ENCODE peak calls at places on chromosomes 4 and X, in five cellular contexts. M is NB4; O is stimulated activated CD4-positive, alpha-beta T cell treated with anti-CD3 and anti-CD28 coated beads, Interleukin-4, amount 100 ng/mL, for 1 hour; W is amniotic stem cell; P is ascending aorta. Q is an unnamed sample.

GRCh38 chrX:120457766-120458180 is 11.3 kb downstream of the LAMP2 start:
- DNase-seq in M (peak; percentile 78), O (no peak), W (peak; percentile 24), P (no peak), Q (no peak)

GRCh38 chr4:158094413-158095110 is 78.3 kb downstream of the GASK1B start:
- DNase-seq in M (no peak), O (no peak), W (no peak), P (no peak), Q (no peak)

GRCh38 chr4:120105472-120105871 is 38.8 kb upstream of the MAD2L1 start:
- DNase-seq in M (no peak), O (no peak), W (no peak), P (no peak), Q (no peak)

GRCh38 chr4:140250989-140251552 is 97.1 kb upstream of the MAML3 start:
- DNase-seq in M (peak; percentile 73), O (no peak), W (no peak), P (no peak), Q (no peak)

GRCh38 chrX:123742440-123742839 is 9.6 kb upstream of the THOC2 start:
- DNase-seq in M (no peak), O (no peak), W (no peak), P (no peak), Q (no peak)

GRCh38 chr4:98586231-98586630 is 72.2 kb downstream of the TSPAN5 start:
- DNase-seq in M (no peak), O (no peak), W (no peak), P (no peak), Q (no peak)

GRCh38 chr4:81913427-81913878 is 441.7 kb upstream of the RASGEF1B start:
- DNase-seq in M (peak; percentile 62), O (peak; percentile 45), W (no peak), P (no peak), Q (peak; percentile 76)

GRCh38 chr4:89283226-89283974 is 24.2 kb downstream of the GPRIN3 start:
- DNase-seq in M (no peak), O (no peak), W (no peak), P (no peak), Q (peak; percentile 43)

GRCh38 chr4:73438582-73439215 is 2.7 kb downstream of the AFP start:
- DNase-seq in M (no peak), O (no peak), W (no peak), P (no peak), Q (no peak)

GRCh38 chr4:159655547-159655946 is 552.7 kb downstream of the RAPGEF2 start:
- DNase-seq in M (no peak), O (no peak), W (no peak), P (no peak), Q (no peak)

GRCh38 chrX:119989905-119990408 is 46.4 kb upstream of the NKAP start:
- DNase-seq in M (peak; percentile 36), O (no peak), W (no peak), P (no peak), Q (no peak)

GRCh38 chrX:70969635-70970481 is 39.0 kb upstream of the SLC7A3 start:
- DNase-seq in M (peak; percentile 2), O (no peak), W (no peak), P (no peak), Q (no peak)

GRCh38 chr4:186097386-186097785 is 7.1 kb upstream of the FAM149A start:
- DNase-seq in M (no peak), O (no peak), W (no peak), P (no peak), Q (no peak)

GRCh38 chr4:166091146-166091545 is 218.1 kb downstream of the TLL1 start:
- DNase-seq in M (no peak), O (no peak), W (no peak), P (no peak), Q (no peak)

GRCh38 chr4:102610007-102610406 is 108.8 kb downstream of the NFKB1 start:
- DNase-seq in M (peak; percentile 44), O (no peak), W (no peak), P (no peak), Q (no peak)

GRCh38 chrX:79268788-79269187 is 98.3 kb downstream of the ITM2A start:
- DNase-seq in M (no peak), O (no peak), W (no peak), P (no peak), Q (no peak)

GRCh38 chrX:13646154-13646549 is 6.8 kb upstream of the TCEANC start:
- DNase-seq in M (peak; percentile 53), O (peak; percentile 37), W (peak; percentile 65), P (no peak), Q (peak; percentile 67)

GRCh38 chr4:75653845-75654503 is 19.2 kb downstream of the G3BP2 start:
- DNase-seq in M (no peak), O (no peak), W (no peak), P (no peak), Q (no peak)

GRCh38 chrX:17613979-17614572 is 123.2 kb upstream of the SCML1 start:
- DNase-seq in M (peak; percentile 1), O (no peak), W (no peak), P (no peak), Q (no peak)

GRCh38 chrX:74534569-74535038 is 79.8 kb downstream of the RLIM start:
- DNase-seq in M (peak; percentile 79), O (no peak), W (no peak), P (no peak), Q (no peak)

GRCh38 chrX:133297284-133297683 is 79.1 kb upstream of the TFDP3 start:
- DNase-seq in M (no peak), O (no peak), W (peak; percentile 44), P (no peak), Q (no peak)

GRCh38 chr4:68463796-68464195 is 16.5 kb downstream of the TMPRSS11E start:
- DNase-seq in M (no peak), O (no peak), W (no peak), P (no peak), Q (no peak)

GRCh38 chrX:41721590-41721989 is 2.4 kb upstream of the GPR82 start:
- DNase-seq in M (no peak), O (no peak), W (no peak), P (no peak), Q (no peak)

GRCh38 chr4:25767877-25768475 is 94.8 kb downstream of the SEL1L3 start:
- DNase-seq in M (peak; percentile 77), O (no peak), W (peak; percentile 33), P (no peak), Q (no peak)

GRCh38 chrX:39905475-39905889 is 192.3 kb downstream of the BCOR start:
- DNase-seq in M (no peak), O (no peak), W (no peak), P (no peak), Q (no peak)

GRCh38 chr4:6779667-6780565 is 2.6 kb upstream of the KIAA0232 start:
- DNase-seq in M (peak; percentile 86), O (no peak), W (no peak), P (no peak), Q (no peak)

GRCh38 chr4:95362906-95363578 is 185.7 kb downstream of the UNC5C start:
- DNase-seq in M (peak; percentile 49), O (no peak), W (no peak), P (no peak), Q (no peak)